ENCODE peak calls at places on chromosomes 16 and 17, in four cellular contexts. One of them, this sample, is unnamed.

GRCh38 chr16:4890026-4890425 is 42.7 kb downstream of the UBN1 start:
- DNase-seq in K562: no peak
- DNase-seq in GM12878: no peak
- DNase-seq in HepG2: no peak
- DNase-seq in this sample: no peak

GRCh38 chr16:88977028-88977844 is at the start of gene CBFA2T3:
- DNase-seq in K562: peak; percentile 83
- DNase-seq in HepG2: no peak
- DNase-seq in GM12878: no peak
- DNase-seq in this sample: no peak

GRCh38 chr17:7403043-7403901 is 625 bp downstream of the TMEM256 start:
- DNase-seq in K562: peak; percentile 57
- DNase-seq in HepG2: peak; percentile 79
- DNase-seq in GM12878: no peak
- DNase-seq in this sample: peak; percentile 30

GRCh38 chr17:12512712-12513355 is 152.9 kb upstream of the MYOCD start:
- DNase-seq in GM12878: no peak
- DNase-seq in K562: no peak
- DNase-seq in HepG2: no peak
- DNase-seq in this sample: no peak

GRCh38 chr17:75087558-75088453 is at the start of gene SLC16A5:
- DNase-seq in K562: peak; percentile 96
- DNase-seq in HepG2: peak; percentile 91
- DNase-seq in GM12878: no peak
- DNase-seq in this sample: peak; percentile 60

GRCh38 chr17:73841431-73842060 is 197.3 kb upstream of the SDK2 start:
- DNase-seq in GM12878: no peak
- DNase-seq in K562: no peak
- DNase-seq in HepG2: peak; percentile 31
- DNase-seq in this sample: no peak

GRCh38 chr16:67429799-67430503 is 970 bp upstream of the HSD11B2 start:
- DNase-seq in GM12878: no peak
- DNase-seq in HepG2: no peak
- DNase-seq in K562: no peak
- DNase-seq in this sample: no peak

GRCh38 chr17:39667262-39668140 is 752 bp upstream of the PNMT start:
- DNase-seq in HepG2: no peak
- DNase-seq in GM12878: no peak
- DNase-seq in K562: peak; percentile 92
- DNase-seq in this sample: no peak

GRCh38 chr16:89711601-89712475 is 8.9 kb downstream of the VPS9D1 start:
- DNase-seq in GM12878: no peak
- DNase-seq in HepG2: no peak
- DNase-seq in K562: peak; percentile 98
- DNase-seq in this sample: peak; percentile 92

GRCh38 chr16:74107795-74108610 is 188.6 kb upstream of the PSMD7 start:
- DNase-seq in GM12878: peak; percentile 16
- DNase-seq in HepG2: peak; percentile 61
- DNase-seq in K562: peak; percentile 40
- DNase-seq in this sample: peak; percentile 57

GRCh38 chr16:77885596-77886295 is 97.4 kb downstream of the VAT1L start:
- DNase-seq in HepG2: no peak
- DNase-seq in K562: no peak
- DNase-seq in GM12878: no peak
- DNase-seq in this sample: no peak

GRCh38 chr17:34519286-34519685 is 60.1 kb upstream of the TMEM132E start:
- DNase-seq in GM12878: no peak
- DNase-seq in K562: peak; percentile 75
- DNase-seq in HepG2: peak; percentile 8
- DNase-seq in this sample: peak; percentile 29

GRCh38 chr17:30326816-30327215 is 7.0 kb downstream of the TMIGD1 start:
- DNase-seq in HepG2: no peak
- DNase-seq in K562: no peak
- DNase-seq in GM12878: no peak
- DNase-seq in this sample: no peak

GRCh38 chr17:30333503-30334240 is at the start of gene TMIGD1:
- DNase-seq in GM12878: no peak
- DNase-seq in K562: no peak
- DNase-seq in HepG2: no peak
- DNase-seq in this sample: no peak

GRCh38 chr17:30336369-30337171 is 2.7 kb upstream of the TMIGD1 start:
- DNase-seq in K562: peak; percentile 69
- DNase-seq in GM12878: no peak
- DNase-seq in HepG2: peak; percentile 95
- DNase-seq in this sample: peak; percentile 49

GRCh38 chr17:30334421-30334820 is 564 bp upstream of the TMIGD1 start:
- DNase-seq in HepG2: no peak
- DNase-seq in GM12878: no peak
- DNase-seq in K562: no peak
- DNase-seq in this sample: no peak

GRCh38 chr17:30332057-30332542 is 1.8 kb downstream of the TMIGD1 start:
- DNase-seq in GM12878: peak; percentile 72
- DNase-seq in K562: no peak
- DNase-seq in HepG2: peak; percentile 88
- DNase-seq in this sample: no peak
- TF ChIP-seq BHLHE40 in GM12878: no peak
- TF ChIP-seq BHLHE40 in K562: no peak
- TF ChIP-seq BHLHE40 in HepG2: no peak
- TF ChIP-seq BHLHE40 in this sample: no peak

GRCh38 chr17:17782425-17783120 is 54.2 kb downstream of the SREBF1 start:
- DNase-seq in GM12878: no peak
- DNase-seq in K562: peak; percentile 46
- DNase-seq in HepG2: no peak
- DNase-seq in this sample: peak; percentile 25

GRCh38 chr17:17783825-17784598 is 52.8 kb downstream of the SREBF1 start:
- DNase-seq in HepG2: no peak
- DNase-seq in GM12878: peak; percentile 17
- DNase-seq in K562: no peak
- DNase-seq in this sample: no peak

GRCh38 chr17:17785407-17785806 is 51.4 kb downstream of the SREBF1 start:
- DNase-seq in K562: no peak
- DNase-seq in GM12878: no peak
- DNase-seq in HepG2: no peak
- DNase-seq in this sample: no peak

GRCh38 chr17:17783121-17783824 is 53.5 kb downstream of the SREBF1 start:
- DNase-seq in GM12878: peak; percentile 33
- DNase-seq in K562: peak; percentile 67
- DNase-seq in HepG2: no peak
- DNase-seq in this sample: peak; percentile 43

DNA sequence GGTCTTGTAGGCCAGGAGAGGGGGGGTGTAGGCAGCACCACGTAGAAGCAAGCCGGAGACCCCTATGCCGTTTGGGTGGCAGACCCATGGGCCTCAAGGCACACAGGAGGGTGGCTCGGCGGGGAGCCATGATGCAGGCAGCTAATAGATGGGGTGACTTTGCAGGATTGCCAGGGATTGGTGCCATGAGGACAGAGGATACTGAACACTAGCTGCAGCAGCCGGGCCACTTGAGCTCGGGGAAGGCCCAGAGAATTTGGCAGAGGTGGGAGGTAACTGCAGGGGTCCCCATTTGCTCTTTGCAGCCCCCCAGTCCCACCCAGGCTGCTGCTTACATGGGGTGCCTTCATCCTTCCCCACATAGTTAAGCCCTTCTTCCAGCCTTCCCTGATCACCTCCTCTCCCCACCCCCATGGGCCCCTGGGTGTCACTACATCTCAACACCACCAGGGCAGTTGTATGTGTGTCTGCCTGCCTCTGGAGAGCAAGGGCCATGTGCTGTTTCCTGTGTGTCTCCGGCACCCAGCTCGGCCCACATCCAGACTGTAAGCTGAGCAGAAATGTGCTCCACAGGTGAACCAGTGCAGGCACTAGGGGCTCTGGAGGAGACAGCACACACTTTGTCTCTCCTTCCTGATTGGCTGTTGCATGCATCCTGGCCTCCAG is 52.1 kb downstream of the SREBF1 start:
- DNase-seq in GM12878: no peak
- DNase-seq in HepG2: peak; percentile 72
- DNase-seq in K562: peak; percentile 21
- DNase-seq in this sample: peak; percentile 48
- TF ChIP-seq SP1 in GM12878: no peak
- TF ChIP-seq SP1 in HepG2: no peak
- TF ChIP-seq SP1 in K562: no peak
- TF ChIP-seq SP1 in this sample: no peak

DNA sequence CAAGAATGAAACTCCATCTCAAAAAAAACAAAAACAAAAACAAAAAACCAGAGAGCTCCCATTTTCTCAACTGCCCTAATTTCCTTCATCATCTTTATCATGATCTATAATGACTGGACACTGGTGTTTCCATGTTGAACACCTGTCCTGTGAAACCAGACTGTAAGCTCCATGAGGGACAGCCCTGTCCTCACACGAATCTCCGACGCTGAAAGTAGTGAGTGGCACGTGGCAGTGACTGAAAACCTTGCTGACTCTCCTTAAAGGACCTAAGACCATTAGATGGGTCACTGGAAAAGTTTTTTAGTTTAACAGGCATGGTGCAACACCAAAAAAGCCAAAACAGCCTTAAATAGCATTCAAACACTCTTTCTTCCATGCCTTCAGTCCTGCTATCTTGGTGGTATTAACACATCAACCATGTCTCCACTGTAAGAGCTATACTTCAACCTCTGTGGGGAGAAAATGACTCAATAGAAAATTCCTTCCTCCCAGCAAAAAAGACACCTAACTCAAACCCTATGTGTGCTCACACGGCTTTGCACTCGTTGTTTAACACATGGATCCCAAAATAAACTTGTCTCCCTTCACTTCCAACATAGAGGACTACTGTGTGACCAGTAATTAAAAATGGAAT is 8.3 kb downstream of the AXIN2 start:
- DNase-seq in HepG2: no peak
- DNase-seq in K562: no peak
- DNase-seq in GM12878: no peak
- DNase-seq in this sample: no peak
- TF ChIP-seq BHLHE40 in HepG2: no peak
- TF ChIP-seq BHLHE40 in K562: no peak
- TF ChIP-seq BHLHE40 in GM12878: no peak
- TF ChIP-seq BHLHE40 in this sample: no peak

DNA sequence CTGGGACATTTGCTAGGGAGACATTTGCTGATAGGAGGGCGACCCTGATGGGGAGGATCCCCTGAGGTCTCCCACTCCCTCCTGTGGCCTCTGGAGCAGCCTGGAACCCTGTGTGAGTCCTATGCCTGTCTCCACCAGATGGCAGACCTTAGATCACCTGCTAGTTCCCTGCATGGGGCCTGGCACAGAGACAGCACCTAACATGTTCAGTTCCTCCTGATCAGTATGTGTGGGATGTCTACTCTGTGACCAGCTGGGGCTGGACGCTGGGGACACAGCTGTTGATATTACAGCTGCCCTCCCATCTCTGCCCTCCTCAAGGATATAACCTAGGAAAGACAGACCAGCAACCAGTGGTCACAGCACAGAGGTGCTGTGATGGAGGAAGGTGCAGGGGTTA is 1.1 kb upstream of the ADCY7 start:
- DNase-seq in K562: peak; percentile 38
- DNase-seq in HepG2: peak; percentile 69
- DNase-seq in GM12878: no peak
- DNase-seq in this sample: no peak
- TF ChIP-seq SP1 in K562: no peak
- TF ChIP-seq SP1 in HepG2: no peak
- TF ChIP-seq SP1 in GM12878: no peak
- TF ChIP-seq SP1 in this sample: no peak

GRCh38 chr16:47375423-47375822 is 85.4 kb downstream of the ITFG1 start:
- DNase-seq in K562: no peak
- DNase-seq in GM12878: no peak
- DNase-seq in HepG2: no peak
- DNase-seq in this sample: no peak
- TF ChIP-seq BHLHE40 in K562: no peak
- TF ChIP-seq BHLHE40 in GM12878: no peak
- TF ChIP-seq BHLHE40 in HepG2: no peak
- TF ChIP-seq BHLHE40 in this sample: no peak

DNA sequence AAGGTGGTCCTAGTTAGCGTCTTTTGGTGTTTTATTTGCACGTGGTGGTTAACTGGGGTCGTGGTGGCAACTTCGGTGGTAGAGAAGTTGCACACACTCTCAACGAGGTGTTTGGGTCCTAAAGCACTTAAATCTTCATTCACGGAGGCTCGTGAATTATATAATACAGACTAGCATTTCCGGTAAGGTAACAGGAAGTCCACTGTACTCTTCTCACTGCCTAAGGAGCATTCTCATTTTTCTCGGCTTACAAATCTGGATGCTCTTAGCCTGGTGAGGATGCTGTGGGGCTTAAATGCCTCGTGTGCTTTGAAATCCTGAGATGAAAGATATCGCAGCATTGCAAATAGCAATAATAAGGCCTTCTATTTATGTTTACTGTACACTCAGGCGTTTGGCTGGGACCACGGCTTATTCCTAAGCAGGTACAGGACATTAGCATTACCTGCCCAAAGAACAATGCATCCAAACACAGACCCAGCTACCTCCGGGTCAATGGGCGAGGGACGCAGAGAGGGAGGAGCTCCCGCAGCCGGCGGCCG is 974 bp downstream of the DNAJA2 start:
- DNase-seq in GM12878: no peak
- DNase-seq in K562: no peak
- DNase-seq in HepG2: peak; percentile 33
- DNase-seq in this sample: peak; percentile 48
- TF ChIP-seq SP1 in GM12878: no peak
- TF ChIP-seq SP1 in K562: no peak
- TF ChIP-seq SP1 in HepG2: no peak
- TF ChIP-seq SP1 in this sample: no peak